ENCODE peak calls at places on chromosomes 1 and 21, in five cellular contexts. Q is nephron progenitor cell; J is activated naive CD4-positive, alpha-beta T cell treated with anti-CD3 and anti-CD28 coated beads, Interleukin-2, amount 10 ng/mL, durations not matched to agents 7 days and 5 days; O is stimulated activated CD8-positive, alpha-beta memory T cell treated with anti-CD3 and anti-CD28 coated beads, Interleukin-7, amount 100 ng/mL, for 4 hours; P is AG20443. Z is an unnamed sample.

GRCh38 chr1:39675220-39675619 is 3.3 kb upstream of the NT5C1A start:
- DNase-seq in O (no peak), P (no peak), J (no peak), Q (no peak), Z (no peak)

GRCh38 chr1:212034516-212035122 is 738 bp downstream of the INTS7 start:
- DNase-seq in J (no peak), Q (no peak), O (no peak), P (no peak), Z (no peak)

GRCh38 chr1:94926915-94927404 is at the start of gene CNN3:
- DNase-seq in O (peak; percentile 76), Q (peak; percentile 93), J (peak; percentile 77), P (peak; percentile 96), Z (peak; percentile 98)

GRCh38 chr1:92326681-92327080 is 27.8 kb downstream of the RPAP2 start:
- DNase-seq in O (no peak), P (no peak), J (no peak), Q (no peak), Z (no peak)

GRCh38 chr1:143604887-143605286 is 366.9 kb downstream of the FAM72C start:
- DNase-seq in O (no peak), Q (no peak), P (no peak), J (no peak), Z (no peak)

GRCh38 chr1:241706967-241707366 is 54.9 kb downstream of the WDR64 start:
- DNase-seq in O (no peak), J (peak; percentile 46), Q (no peak), P (peak; percentile 27), Z (peak; percentile 42)

GRCh38 chr1:1775364-1776226 is 2.7 kb downstream of the NADK start:
- DNase-seq in Q (no peak), P (no peak), J (no peak), O (no peak), Z (no peak)

GRCh38 chr1:76239470-76239918 is 164.9 kb downstream of the ST6GALNAC3 start:
- DNase-seq in J (no peak), O (no peak), Q (no peak), P (no peak), Z (no peak)

GRCh38 chr21:35921471-35921870 is 138.9 kb downstream of the SETD4 start:
- DNase-seq in J (no peak), P (no peak), Q (no peak), O (no peak), Z (no peak)

GRCh38 chr1:23478896-23479790 is 4.8 kb downstream of the ASAP3 start:
- DNase-seq in P (peak; percentile 70), Q (peak; percentile 57), O (no peak), J (no peak), Z (peak; percentile 40)

Z was measured in GM03348.